ENCODE peak calls at places on chromosomes 3 and 15, in six cellular contexts. L, R, G, O, Y and U are unnamed samples.

GRCh38 chr3:134309987-134310700 is 59.5 kb upstream of the RYK start:
- DNase-seq in G (no peak), O (no peak), L (no peak), R (no peak), Y (no peak), U (no peak)

GRCh38 chr3:177519588-177519987 is 322.3 kb upstream of the TBL1XR1 start:
- DNase-seq in G (no peak), L (no peak), O (no peak), Y (no peak), R (no peak), U (no peak)

GRCh38 chr15:50289749-50290148 is 24.2 kb upstream of the HDC start:
- DNase-seq in O (no peak), Y (no peak), R (no peak), G (no peak), L (no peak), U (no peak)

GRCh38 chr3:119181765-119182164 is 8.4 kb downstream of the UPK1B start:
- DNase-seq in O (no peak), G (no peak), R (no peak), Y (no peak), L (no peak), U (no peak)

GRCh38 chr3:33717616-33717865 is 513 bp downstream of the CLASP2 start:
- DNase-seq in L (no peak), Y (peak), R (peak), G (peak), O (no peak), U (peak)

GRCh38 chr3:101940521-101940992 is 91.2 kb downstream of the NFKBIZ start:
- DNase-seq in G (peak), R (no peak), Y (peak), L (no peak), O (no peak), U (no peak)

GRCh38 chr3:17798000-17798399 is 55.6 kb upstream of the TBC1D5 start:
- DNase-seq in L (no peak), R (no peak), O (no peak), G (no peak), Y (no peak), U (no peak)

GRCh38 chr3:172159962-172160538 is 120.7 kb downstream of the FNDC3B start:
- DNase-seq in O (no peak), L (peak), R (no peak), Y (no peak), G (peak), U (no peak)

GRCh38 chr15:40106203-40107161 is 2.2 kb downstream of the BMF start:
- DNase-seq in Y (peak), R (peak), O (peak), L (no peak), G (peak), U (no peak)

GRCh38 chr3:187186801-187187421 is 10.4 kb upstream of the RTP1 start:
- DNase-seq in O (no peak), Y (no peak), L (peak), G (peak), R (no peak), U (no peak)

GRCh38 chr15:74604983-74605809 is 10.4 kb upstream of the CLK3 start:
- DNase-seq in L (no peak), R (no peak), O (no peak), Y (no peak), G (no peak), U (no peak)

GRCh38 chr3:70726966-70727365 is 414.5 kb upstream of the MDFIC2 start:
- DNase-seq in Y (no peak), O (no peak), L (no peak), G (no peak), R (no peak), U (no peak)

GRCh38 chr3:1195922-1196321 is 103.1 kb downstream of the CNTN6 start:
- DNase-seq in Y (no peak), O (no peak), L (no peak), G (no peak), R (no peak), U (no peak)

GRCh38 chr3:4467522-4467867 is 426 bp upstream of the SUMF1 start:
- DNase-seq in Y (no peak), G (no peak), O (no peak), R (no peak), L (no peak), U (no peak)

GRCh38 chr3:150765949-150766720 is 3.2 kb upstream of the SIAH2 start:
- DNase-seq in L (no peak), O (peak), Y (peak), R (peak), G (no peak), U (no peak)

GRCh38 chr3:58999779-59000170 is 50.0 kb downstream of the CFAP20DC start:
- DNase-seq in R (no peak), Y (no peak), G (no peak), O (no peak), L (no peak), U (no peak)
- TF ChIP-seq CTCF in R (no peak), Y (no peak), G (no peak), O (no peak), L (no peak), U (no peak)

GRCh38 chr15:36878745-36879262 is 221.5 kb downstream of the MEIS2 start:
- DNase-seq in O (no peak), R (no peak), Y (no peak), L (no peak), G (no peak), U (no peak)

GRCh38 chr15:36877294-36877693 is 223.1 kb downstream of the MEIS2 start:
- DNase-seq in O (no peak), G (no peak), R (peak), Y (no peak), L (no peak), U (no peak)

GRCh38 chr15:36879568-36880225 is 220.7 kb downstream of the MEIS2 start:
- DNase-seq in O (no peak), G (no peak), L (no peak), Y (no peak), R (no peak), U (no peak)

GRCh38 chr15:36880226-36880912 is 220.0 kb downstream of the MEIS2 start:
- DNase-seq in Y (no peak), O (no peak), L (no peak), R (no peak), G (no peak), U (no peak)

GRCh38 chr15:36877796-36878744 is 222.3 kb downstream of the MEIS2 start:
- DNase-seq in R (peak), L (no peak), O (no peak), G (no peak), Y (no peak), U (no peak)
- TF ChIP-seq CTCF in R (no peak), L (no peak), O (no peak), G (no peak), Y (no peak), U (no peak)

DNA sequence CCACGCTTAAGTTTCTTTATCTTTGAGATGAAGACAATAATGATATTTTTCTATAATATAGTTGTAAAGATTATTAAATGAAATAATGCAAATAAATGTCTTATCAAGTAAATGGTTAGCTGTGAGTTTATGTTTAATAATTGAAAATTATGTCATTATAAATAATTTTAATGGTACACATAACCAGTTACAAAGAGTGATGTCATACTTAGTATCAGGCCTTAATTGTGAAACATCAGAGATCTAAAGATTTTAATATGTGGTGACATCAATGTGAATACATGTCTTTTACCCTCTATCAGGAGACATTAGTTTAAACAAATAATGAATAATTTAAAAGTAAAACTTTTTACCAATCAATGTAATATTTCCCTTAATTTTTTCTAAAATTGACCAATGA is 63.8 kb upstream of the P2RY1 start:
- DNase-seq in O (no peak), R (no peak), Y (no peak), G (no peak), L (no peak), U (no peak)
- TF ChIP-seq CTCF in O (no peak), R (no peak), Y (no peak), G (no peak), L (no peak), U (no peak)

GRCh38 chr3:165346503-165346902 is 150.3 kb upstream of the SLITRK3 start:
- DNase-seq in Y (no peak), O (no peak), G (no peak), R (no peak), L (no peak), U (no peak)
- TF ChIP-seq CTCF in Y (no peak), O (no peak), G (no peak), R (no peak), L (no peak), U (no peak)

GRCh38 chr3:160722331-160722730 is 33.7 kb upstream of the PPM1L start:
- DNase-seq in R (no peak), L (no peak), Y (no peak), O (no peak), G (no peak), U (no peak)

GRCh38 chr3:160719710-160720109 is 36.3 kb upstream of the PPM1L start:
- DNase-seq in G (no peak), O (no peak), R (no peak), Y (no peak), L (no peak), U (no peak)

GRCh38 chr3:160725326-160725725 is 30.7 kb upstream of the PPM1L start:
- DNase-seq in Y (no peak), L (no peak), R (no peak), O (no peak), G (no peak), U (no peak)

DNA sequence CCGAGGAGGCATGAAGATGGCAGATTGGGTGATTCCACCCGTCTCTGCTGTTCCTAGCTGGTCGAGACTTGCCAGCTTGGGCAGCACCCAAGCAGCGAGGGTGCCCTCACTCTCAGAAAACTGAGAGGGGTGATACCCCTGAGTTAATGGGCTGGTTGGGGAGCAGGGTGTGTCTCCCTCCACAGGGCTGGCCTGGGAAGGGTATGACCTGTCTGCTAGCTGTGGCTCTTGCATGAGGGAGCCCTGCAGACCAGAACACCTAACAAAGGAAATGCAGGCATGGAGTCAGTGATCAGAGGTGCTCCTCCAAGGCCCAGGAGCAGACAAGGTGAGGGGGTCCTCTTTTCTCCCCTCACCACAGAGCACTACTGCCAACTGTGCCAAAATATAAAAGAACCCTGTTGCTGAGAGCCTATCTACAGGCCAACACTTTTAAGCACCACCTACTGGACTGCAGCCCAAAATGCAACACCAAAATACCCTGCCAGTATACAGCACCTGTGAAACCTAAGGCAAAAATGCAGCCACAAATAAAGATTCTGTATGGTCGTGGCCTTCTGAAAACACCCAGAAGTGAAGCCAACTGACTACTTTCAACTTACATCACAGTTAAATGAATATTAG is 35.8 kb upstream of the PPM1L start:
- DNase-seq in O (no peak), R (peak), Y (no peak), L (no peak), G (no peak), U (no peak)
- TF ChIP-seq CTCF in O (peak), R (peak), Y (peak), L (no peak), G (no peak), U (no peak)

GRCh38 chr3:25784971-25785370 is 1.7 kb upstream of the NGLY1 start:
- DNase-seq in O (no peak), L (no peak), G (no peak), R (no peak), Y (no peak), U (no peak)

GRCh38 chr3:25787689-25788088 is 2.2 kb upstream of the OXSM start:
- DNase-seq in O (no peak), G (no peak), R (no peak), Y (no peak), L (no peak), U (no peak)

GRCh38 chr3:25789209-25789595 is 688 bp upstream of the OXSM start:
- DNase-seq in O (no peak), L (no peak), R (no peak), G (no peak), Y (no peak), U (no peak)

GRCh38 chr3:25785826-25786225 is 2.6 kb upstream of the NGLY1 start:
- DNase-seq in Y (no peak), G (no peak), O (no peak), L (no peak), R (no peak), U (no peak)

GRCh38 chr3:25789596-25790556 is at the start of gene OXSM:
- DNase-seq in O (peak), R (peak), L (peak), G (peak), Y (peak), U (peak)
- TF ChIP-seq CTCF in O (no peak), R (no peak), L (no peak), G (no peak), Y (no peak), U (no peak)

GRCh38 chr15:51366911-51367310 is 25.5 kb downstream of the GLDN start:
- DNase-seq in L (no peak), Y (no peak), G (peak), O (no peak), R (no peak), U (no peak)
- TF ChIP-seq CTCF in L (no peak), Y (no peak), G (no peak), O (no peak), R (no peak), U (no peak)

GRCh38 chr3:14391033-14391432 is 11.4 kb upstream of the SLC6A6 start:
- DNase-seq in G (peak), O (no peak), R (no peak), Y (no peak), L (no peak), U (no peak)

GRCh38 chr3:14392803-14393319 is 9.5 kb upstream of the SLC6A6 start:
- DNase-seq in O (no peak), G (no peak), R (no peak), Y (no peak), L (no peak), U (no peak)

GRCh38 chr3:14389133-14390115 is 13.0 kb upstream of the SLC6A6 start:
- DNase-seq in O (no peak), Y (no peak), G (no peak), L (no peak), R (no peak), U (no peak)

GRCh38 chr3:14393440-14394111 is 8.8 kb upstream of the SLC6A6 start:
- DNase-seq in G (no peak), R (no peak), L (no peak), Y (no peak), O (no peak), U (no peak)

DNA sequence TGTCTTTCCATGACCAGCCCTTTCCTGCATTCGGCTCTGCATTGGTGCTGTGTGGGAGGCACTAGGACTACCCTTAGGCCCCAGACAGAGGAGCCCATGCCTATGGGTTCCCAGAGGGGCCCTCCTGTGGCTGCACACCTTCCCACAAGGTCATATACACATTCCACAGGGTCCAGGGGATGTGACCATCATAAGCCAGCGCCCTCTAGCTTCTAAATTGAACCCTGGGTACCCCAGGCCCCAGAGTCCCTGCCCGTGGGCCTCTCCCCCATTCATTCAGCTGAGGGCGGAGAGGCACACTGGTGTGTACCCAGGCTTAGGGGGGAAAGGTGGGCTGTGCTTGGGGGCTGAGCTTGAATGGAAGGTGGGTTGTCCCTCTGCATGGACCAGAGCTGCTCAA is 10.2 kb upstream of the SLC6A6 start:
- DNase-seq in Y (no peak), L (no peak), R (no peak), G (no peak), O (no peak), U (no peak)
- TF ChIP-seq CTCF in Y (no peak), L (no peak), R (peak), G (no peak), O (no peak), U (no peak)

GRCh38 chr3:15113884-15114283 is 14.9 kb upstream of the RBSN start:
- DNase-seq in O (no peak), L (no peak), Y (no peak), R (no peak), G (no peak), U (no peak)
- TF ChIP-seq CTCF in O (no peak), L (no peak), Y (no peak), R (no peak), G (no peak), U (no peak)